ENCODE peak calls at places on chromosomes 7 and 10, in four cellular contexts. One of them, this sample, is unnamed.

GRCh38 chr10:74799840-74800239 is 26.6 kb upstream of the KAT6B start:
- DNase-seq in K562: peak
- DNase-seq in HepG2: peak
- DNase-seq in HCT116: no peak
- DNase-seq in this sample: no peak

GRCh38 chr10:75508814-75509306 is 77.4 kb downstream of the LRMDA start:
- DNase-seq in HCT116: no peak
- DNase-seq in K562: no peak
- DNase-seq in HepG2: no peak
- DNase-seq in this sample: peak

GRCh38 chr10:88227342-88228018 is 355.6 kb downstream of the RNLS start:
- DNase-seq in HepG2: no peak
- DNase-seq in K562: peak
- DNase-seq in HCT116: no peak
- DNase-seq in this sample: peak

GRCh38 chr10:1035201-1035600 is 9.5 kb upstream of the IDI2 start:
- DNase-seq in HCT116: no peak
- DNase-seq in HepG2: no peak
- DNase-seq in K562: no peak
- DNase-seq in this sample: no peak

GRCh38 chr10:103724771-103725170 is 130.6 kb downstream of the SH3PXD2A start:
- DNase-seq in HepG2: no peak
- DNase-seq in HCT116: no peak
- DNase-seq in K562: no peak
- DNase-seq in this sample: no peak

GRCh38 chr10:32190890-32191491 is 134.8 kb upstream of the KIF5B start:
- DNase-seq in K562: peak
- DNase-seq in HepG2: peak
- DNase-seq in HCT116: peak
- DNase-seq in this sample: no peak

GRCh38 chr7:156616269-156617202 is 24.0 kb upstream of the RNF32 start:
- DNase-seq in HCT116: no peak
- DNase-seq in HepG2: peak
- DNase-seq in K562: no peak
- DNase-seq in this sample: peak

GRCh38 chr7:69654381-69654780 is 56.1 kb downstream of the AUTS2 start:
- DNase-seq in HepG2: no peak
- DNase-seq in HCT116: no peak
- DNase-seq in K562: no peak
- DNase-seq in this sample: no peak

GRCh38 chr10:107163086-107163880 is 1.2 kb downstream of the SORCS1 start:
- DNase-seq in K562: no peak
- DNase-seq in HCT116: no peak
- DNase-seq in HepG2: peak
- DNase-seq in this sample: peak

GRCh38 chr7:29345590-29345989 is 151.0 kb downstream of the CHN2 start:
- DNase-seq in K562: peak
- DNase-seq in HCT116: peak
- DNase-seq in HepG2: peak
- DNase-seq in this sample: peak

GRCh38 chr7:63093481-63093880 is 905.2 kb upstream of the ZNF722 start:
- DNase-seq in HCT116: no peak
- DNase-seq in HepG2: no peak
- DNase-seq in K562: peak
- DNase-seq in this sample: no peak

GRCh38 chr10:62352356-62352963 is 21.7 kb upstream of the ZNF365 start:
- DNase-seq in HepG2: no peak
- DNase-seq in HCT116: no peak
- DNase-seq in K562: no peak
- DNase-seq in this sample: no peak

GRCh38 chr7:36283711-36284130 is 105.9 kb upstream of the ANLN start:
- DNase-seq in K562: peak
- DNase-seq in HepG2: no peak
- DNase-seq in HCT116: no peak
- DNase-seq in this sample: no peak

GRCh38 chr7:81187768-81188167 is 268.9 kb upstream of the SEMA3C start:
- DNase-seq in HCT116: no peak
- DNase-seq in HepG2: no peak
- DNase-seq in K562: no peak
- DNase-seq in this sample: no peak

GRCh38 chr7:107961399-107961798 is 41.6 kb downstream of the LAMB1 start:
- DNase-seq in HepG2: no peak
- DNase-seq in K562: no peak
- DNase-seq in HCT116: no peak
- DNase-seq in this sample: no peak

GRCh38 chr10:110498087-110498981 is 627 bp downstream of the DUSP5 start:
- DNase-seq in HepG2: no peak
- DNase-seq in HCT116: no peak
- DNase-seq in K562: peak
- DNase-seq in this sample: peak

GRCh38 chr7:28996836-28997235 is 38.7 kb upstream of the TRIL start:
- DNase-seq in HCT116: no peak
- DNase-seq in HepG2: no peak
- DNase-seq in K562: no peak
- DNase-seq in this sample: no peak

GRCh38 chr10:122981066-122981464 is 864 bp downstream of the PSTK start:
- DNase-seq in HepG2: peak
- DNase-seq in K562: peak
- DNase-seq in HCT116: peak
- DNase-seq in this sample: peak

GRCh38 chr7:56105508-56105907 is 768 bp downstream of the CHCHD2 start:
- DNase-seq in HCT116: peak
- DNase-seq in HepG2: peak
- DNase-seq in K562: peak
- DNase-seq in this sample: no peak

GRCh38 chr7:17994079-17994478 is 33.6 kb downstream of the PRPS1L1 start:
- DNase-seq in K562: no peak
- DNase-seq in HCT116: no peak
- DNase-seq in HepG2: no peak
- DNase-seq in this sample: no peak

DNA sequence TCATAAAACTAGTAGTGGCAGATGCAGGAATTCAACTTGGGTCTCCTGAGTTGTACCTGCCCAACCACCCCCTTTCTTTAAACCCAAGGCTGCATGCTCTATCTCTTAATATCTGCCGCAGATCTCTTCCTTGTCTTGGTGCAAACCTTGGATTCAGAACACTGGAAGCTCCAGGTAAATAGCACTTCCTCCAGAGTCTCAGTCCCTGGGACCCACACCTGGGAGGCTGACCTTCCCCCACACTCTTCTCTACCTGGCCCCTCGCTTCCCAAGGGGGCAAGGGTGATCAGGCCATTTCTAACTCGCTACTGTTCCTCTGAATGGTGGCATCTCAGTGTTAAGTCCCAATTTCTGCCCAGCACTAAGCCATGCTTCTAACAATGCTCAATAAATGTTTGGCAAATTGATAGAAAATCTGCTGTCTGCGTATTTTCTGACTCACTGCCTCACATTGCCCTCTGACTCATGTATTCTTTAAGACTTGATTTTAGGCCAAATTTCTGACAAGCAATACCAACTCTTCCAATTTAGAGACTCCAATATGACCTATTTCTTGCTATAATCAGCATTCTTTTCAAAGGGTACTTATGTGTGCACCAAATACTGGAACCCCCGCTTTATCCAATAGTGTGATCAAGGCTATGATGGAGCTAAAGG is 68.0 kb upstream of the PPP1R3C start:
- DNase-seq in HepG2: no peak
- DNase-seq in K562: no peak
- DNase-seq in HCT116: no peak
- DNase-seq in this sample: no peak
- TF ChIP-seq ELF1 in HepG2: no peak
- TF ChIP-seq ELF1 in K562: no peak
- TF ChIP-seq ELF1 in HCT116: no peak
- TF ChIP-seq ELF1 in this sample: no peak

GRCh38 chr7:41942468-41943097 is 239.7 kb upstream of the INHBA start:
- DNase-seq in K562: no peak
- DNase-seq in HepG2: peak
- DNase-seq in HCT116: no peak
- DNase-seq in this sample: no peak
- TF ChIP-seq ELF1 in K562: no peak
- TF ChIP-seq ELF1 in HepG2: no peak
- TF ChIP-seq ELF1 in HCT116: no peak
- TF ChIP-seq ELF1 in this sample: no peak

DNA sequence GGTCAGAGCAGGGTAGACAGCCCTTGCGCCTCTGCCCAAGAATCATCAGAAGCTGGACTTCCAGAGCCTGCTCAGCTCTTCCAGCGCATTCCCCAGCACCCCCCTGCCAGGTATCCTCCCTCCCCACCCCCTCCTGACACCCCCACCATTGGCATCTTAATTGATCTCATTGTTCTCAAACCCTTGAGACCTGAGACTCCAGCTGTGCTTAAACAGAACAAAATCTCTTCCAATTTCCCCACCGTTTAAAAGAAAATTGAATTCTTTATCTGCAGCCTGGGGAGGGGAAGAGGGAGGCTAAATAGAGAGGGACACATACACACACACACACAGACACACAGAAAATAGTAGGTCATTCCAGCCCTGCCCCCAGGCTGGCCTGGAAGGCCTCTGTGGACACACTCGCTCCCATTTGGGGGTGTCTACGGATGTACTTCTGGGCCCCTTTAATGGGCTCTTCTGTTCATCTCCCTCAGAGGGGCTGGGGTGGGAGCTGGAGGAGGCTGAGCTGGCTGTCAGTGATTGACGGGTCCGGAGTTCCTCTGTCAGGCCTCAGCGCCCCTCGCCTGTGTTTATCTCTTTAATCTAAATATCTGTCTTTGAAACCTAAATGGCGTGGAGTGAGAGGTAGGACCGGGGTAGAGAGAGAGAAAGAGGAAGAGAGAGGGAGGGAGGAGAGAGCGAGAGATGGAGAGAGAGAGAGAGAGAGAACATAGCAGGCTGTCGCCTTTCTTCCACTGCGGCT is 61.8 kb downstream of the C10orf105 start:
- DNase-seq in K562: no peak
- DNase-seq in HCT116: no peak
- DNase-seq in HepG2: no peak
- DNase-seq in this sample: peak
- TF ChIP-seq ELF1 in K562: no peak
- TF ChIP-seq ELF1 in HCT116: no peak
- TF ChIP-seq ELF1 in HepG2: no peak
- TF ChIP-seq ELF1 in this sample: no peak

GRCh38 chr10:42954776-42955492 is 121.9 kb upstream of the RET start:
- DNase-seq in HCT116: no peak
- DNase-seq in HepG2: no peak
- DNase-seq in K562: no peak
- DNase-seq in this sample: no peak
- TF ChIP-seq ELF1 in HCT116: no peak
- TF ChIP-seq ELF1 in HepG2: no peak
- TF ChIP-seq ELF1 in K562: no peak
- TF ChIP-seq ELF1 in this sample: no peak

DNA sequence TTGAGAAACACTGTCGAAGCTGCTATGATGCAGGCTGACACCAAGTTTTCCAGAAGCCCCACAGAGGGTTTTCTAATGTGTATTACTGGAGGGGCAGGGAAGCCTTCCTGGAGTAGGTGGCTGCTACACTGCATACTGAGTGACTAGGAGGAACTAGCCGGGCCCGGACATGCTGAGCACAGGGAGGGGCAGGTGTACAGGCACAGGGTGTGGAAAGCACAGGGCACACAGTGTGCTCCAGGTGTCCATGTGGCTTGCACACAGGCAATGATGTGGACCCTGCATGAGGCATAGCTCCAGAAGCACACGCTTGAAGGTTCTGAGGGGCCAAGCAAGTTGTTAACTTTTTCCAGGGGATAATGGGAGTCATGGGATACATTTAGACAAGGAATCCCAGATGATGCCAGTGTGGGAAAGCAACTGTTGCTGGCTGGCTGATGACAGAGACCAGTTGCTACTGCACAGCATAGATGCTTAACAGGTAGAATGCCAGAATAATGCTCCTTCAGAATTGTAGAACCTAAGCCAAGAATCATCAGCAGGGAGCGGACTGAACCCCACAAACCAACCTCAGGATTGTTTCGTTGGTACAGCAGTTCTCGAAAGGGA is 14.6 kb downstream of the DHX32 start:
- DNase-seq in HepG2: no peak
- DNase-seq in K562: no peak
- DNase-seq in HCT116: no peak
- DNase-seq in this sample: no peak
- TF ChIP-seq ELF1 in HepG2: no peak
- TF ChIP-seq ELF1 in K562: no peak
- TF ChIP-seq ELF1 in HCT116: no peak
- TF ChIP-seq ELF1 in this sample: no peak

GRCh38 chr7:125130173-125130572 is 200.5 kb upstream of the POT1 start:
- DNase-seq in HCT116: no peak
- DNase-seq in HepG2: no peak
- DNase-seq in K562: no peak
- DNase-seq in this sample: no peak
- TF ChIP-seq ELF1 in HCT116: no peak
- TF ChIP-seq ELF1 in HepG2: no peak
- TF ChIP-seq ELF1 in K562: no peak
- TF ChIP-seq ELF1 in this sample: no peak

GRCh38 chr10:29861811-29862505 is 197.4 kb downstream of the JCAD start:
- DNase-seq in HepG2: no peak
- DNase-seq in HCT116: no peak
- DNase-seq in K562: no peak
- DNase-seq in this sample: no peak
- TF ChIP-seq ELF1 in HepG2: no peak
- TF ChIP-seq ELF1 in HCT116: no peak
- TF ChIP-seq ELF1 in K562: no peak
- TF ChIP-seq ELF1 in this sample: no peak

GRCh38 chr10:4399571-4399970 is 426.4 kb upstream of the AKR1E2 start:
- DNase-seq in HepG2: no peak
- DNase-seq in HCT116: no peak
- DNase-seq in K562: no peak
- DNase-seq in this sample: no peak
- TF ChIP-seq ELF1 in HepG2: no peak
- TF ChIP-seq ELF1 in HCT116: no peak
- TF ChIP-seq ELF1 in K562: no peak
- TF ChIP-seq ELF1 in this sample: no peak

GRCh38 chr10:116948530-116948870 is 56.5 kb downstream of the SHTN1 start:
- DNase-seq in HCT116: no peak
- DNase-seq in HepG2: no peak
- DNase-seq in K562: no peak
- DNase-seq in this sample: no peak

GRCh38 chr10:116947838-116948529 is 57.0 kb downstream of the SHTN1 start:
- DNase-seq in HepG2: peak
- DNase-seq in K562: peak
- DNase-seq in HCT116: peak
- DNase-seq in this sample: no peak

DNA sequence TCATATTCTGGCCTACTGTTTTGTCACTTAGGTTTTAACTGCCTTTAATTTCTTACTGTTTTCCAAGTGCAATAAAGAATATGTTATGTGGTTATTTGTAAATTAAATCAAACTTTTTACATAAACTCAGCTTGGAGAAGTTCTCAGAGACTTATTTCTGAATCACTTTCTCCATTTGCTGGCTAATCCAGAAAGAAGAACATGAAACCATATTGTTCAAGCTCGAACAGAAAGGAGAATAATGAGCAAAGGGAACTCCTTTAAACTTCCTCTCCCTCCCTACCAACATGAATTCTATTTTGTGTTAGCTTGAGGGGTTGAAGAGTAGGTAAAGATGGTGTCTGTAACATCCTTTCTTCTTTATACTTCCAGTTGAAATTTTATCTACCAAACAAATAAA is 52.3 kb downstream of the SHTN1 start:
- DNase-seq in HCT116: no peak
- DNase-seq in K562: no peak
- DNase-seq in HepG2: no peak
- DNase-seq in this sample: no peak
- TF ChIP-seq ELF1 in HCT116: no peak
- TF ChIP-seq ELF1 in K562: no peak
- TF ChIP-seq ELF1 in HepG2: no peak
- TF ChIP-seq ELF1 in this sample: no peak

This sample was measured in SK-N-SH.